ENCODE peak calls at places on chromosome X, in seven cellular contexts. F, V, T, C, S, B and L are unnamed samples.

GRCh38 chrX:9785944-9786741 is at the start of gene SHROOM2:
- DNase-seq in F (no peak), V (no peak), T (no peak), C (peak; percentile 49), S (peak; percentile 38), B (no peak), L (no peak)

GRCh38 chrX:74465424-74465823 is 44.1 kb downstream of the SLC16A2 start:
- DNase-seq in F (no peak), V (peak; percentile 30), T (no peak), C (no peak), S (no peak), B (no peak), L (no peak)

GRCh38 chrX:44843753-44844152 is at the start of gene DUSP21:
- DNase-seq in F (no peak), V (no peak), T (no peak), C (no peak), S (no peak), B (no peak), L (no peak)

GRCh38 chrX:1883772-1884171 is 268.9 kb downstream of the ASMT start:
- DNase-seq in F (no peak), V (peak; percentile 2), T (no peak), C (no peak), S (no peak), B (no peak), L (no peak)

GRCh38 chrX:101682723-101683122 is 23.1 kb upstream of the ARMCX2 start:
- DNase-seq in F (no peak), V (no peak), T (no peak), C (no peak), S (no peak), B (no peak), L (no peak)

GRCh38 chrX:28205905-28206304 is 224.7 kb upstream of the DCAF8L1 start:
- DNase-seq in F (no peak), V (no peak), T (no peak), C (no peak), S (no peak), B (no peak), L (no peak)

GRCh38 chrX:19625612-19626011 is 110.3 kb upstream of the MAP3K15 start:
- DNase-seq in F (peak; percentile 7), V (no peak), T (no peak), C (no peak), S (no peak), B (no peak), L (no peak)

GRCh38 chrX:11609109-11609508 is 56.6 kb downstream of the ARHGAP6 start:
- DNase-seq in F (no peak), V (no peak), T (no peak), C (no peak), S (no peak), B (no peak), L (no peak)

GRCh38 chrX:42362219-42362618 is 415.7 kb downstream of the PPP1R2C start:
- DNase-seq in F (no peak), V (no peak), T (no peak), C (no peak), S (no peak), B (no peak), L (no peak)

GRCh38 chrX:21985332-21985777 is 44.8 kb downstream of the SMS start:
- DNase-seq in F (peak; percentile 31), V (peak; percentile 86), T (peak; percentile 51), C (peak; percentile 80), S (peak; percentile 44), B (peak; percentile 70), L (peak; percentile 68)

GRCh38 chrX:136711147-136711546 is 63.2 kb downstream of the CD40LG start:
- DNase-seq in F (no peak), V (peak; percentile 63), T (peak; percentile 18), C (peak; percentile 16), S (peak; percentile 6), B (no peak), L (no peak)

GRCh38 chrX:45851434-45851991 is 650.8 kb upstream of the DIPK2B start:
- DNase-seq in F (peak; percentile 41), V (peak; percentile 11), T (no peak), C (peak; percentile 34), S (no peak), B (no peak), L (peak; percentile 63)

GRCh38 chrX:103839404-103839803 is 7.3 kb upstream of the RAB9B start:
- DNase-seq in F (no peak), V (no peak), T (no peak), C (no peak), S (no peak), B (no peak), L (no peak)

GRCh38 chrX:2609431-2610238 is 81.5 kb upstream of the CD99 start:
- DNase-seq in F (no peak), V (peak; percentile 34), T (no peak), C (no peak), S (no peak), B (no peak), L (no peak)

GRCh38 chrX:36867143-36867542 is 141.0 kb upstream of the FAM47C start:
- DNase-seq in F (no peak), V (peak; percentile 41), T (no peak), C (no peak), S (peak; percentile 0), B (peak; percentile 16), L (no peak)

GRCh38 chrX:24479924-24480722 is 15.0 kb downstream of the PDK3 start:
- DNase-seq in F (peak; percentile 56), V (no peak), T (no peak), C (no peak), S (no peak), B (no peak), L (no peak)

GRCh38 chrX:31661280-31661679 is 589.4 kb upstream of the FTHL17 start:
- DNase-seq in F (no peak), V (no peak), T (no peak), C (peak; percentile 6), S (no peak), B (no peak), L (no peak)

GRCh38 chrX:104482757-104483156 is 83.2 kb upstream of the IL1RAPL2 start:
- DNase-seq in F (no peak), V (peak; percentile 12), T (no peak), C (no peak), S (no peak), B (no peak), L (no peak)

GRCh38 chrX:24026403-24026801 is 584 bp downstream of the KLHL15 start:
- DNase-seq in F (no peak), V (no peak), T (no peak), C (no peak), S (peak; percentile 15), B (no peak), L (no peak)